ENCODE peak calls at places on chromosomes 11 and 22, in eight cellular contexts. A, Q, E, L, V, Z, X and G are unnamed samples.

GRCh38 chr11:44709966-44710365 is 16.8 kb upstream of the TSPAN18 start:
- DNase-seq in X (no peak), E (peak), L (no peak), A (no peak), Q (peak), Z (no peak), V (peak), G (no peak)

GRCh38 chr11:66070604-66071325 is 693 bp downstream of the PACS1 start:
- DNase-seq in Q (peak), Z (no peak), A (peak), L (no peak), V (no peak), E (peak), X (no peak), G (no peak)

GRCh38 chr11:113643701-113644100 is 62.4 kb downstream of the TMPRSS5 start:
- DNase-seq in L (no peak), Q (no peak), A (no peak), V (no peak), X (no peak), E (no peak), Z (no peak), G (no peak)

GRCh38 chr11:120385110-120385509 is 48.9 kb downstream of the ARHGEF12 start:
- DNase-seq in Z (no peak), L (no peak), A (no peak), E (peak), Q (peak), V (no peak), X (no peak), G (no peak)

GRCh38 chr11:72758690-72759389 is 6.6 kb upstream of the ARAP1 start:
- DNase-seq in A (no peak), Z (no peak), L (no peak), X (no peak), V (peak), E (peak), Q (peak), G (no peak)

GRCh38 chr11:86551286-86551685 is 121.1 kb downstream of the ME3 start:
- DNase-seq in X (no peak), A (no peak), Q (peak), L (no peak), E (peak), Z (peak), V (peak), G (peak)

GRCh38 chr11:63553759-63554158 is 9.4 kb downstream of the PLAAT2 start:
- DNase-seq in Q (peak), X (no peak), V (no peak), L (no peak), A (peak), E (no peak), Z (no peak), G (no peak)

GRCh38 chr22:46104170-46104880 is 46.0 kb upstream of the PPARA start:
- DNase-seq in Q (no peak), X (no peak), A (no peak), L (no peak), V (no peak), Z (no peak), E (no peak), G (no peak)

GRCh38 chr11:47433991-47434786 is 8.0 kb upstream of the PSMC3 start:
- DNase-seq in Q (peak), X (no peak), L (no peak), E (peak), V (peak), Z (no peak), A (no peak), G (peak)

GRCh38 chr11:1384206-1384965 is 5.3 kb upstream of the BRSK2 start:
- DNase-seq in Z (no peak), V (no peak), Q (no peak), A (no peak), E (peak), X (no peak), L (no peak), G (no peak)

GRCh38 chr11:134647066-134647746 is 235.2 kb upstream of the B3GAT1 start:
- DNase-seq in X (no peak), A (no peak), E (no peak), Z (no peak), V (no peak), Q (no peak), L (no peak), G (no peak)

GRCh38 chr11:118623291-118623655 is 15.9 kb downstream of the PHLDB1 start:
- DNase-seq in A (no peak), Q (peak), E (peak), V (no peak), X (no peak), L (no peak), Z (peak), G (no peak)

GRCh38 chr11:8258289-8258688 is 5.4 kb downstream of the LMO1 start:
- DNase-seq in E (no peak), L (no peak), Q (no peak), X (no peak), V (no peak), A (no peak), Z (no peak), G (no peak)

GRCh38 chr22:50733521-50734342 is 4.3 kb upstream of the ACR start:
- DNase-seq in Q (peak), A (no peak), Z (no peak), X (no peak), E (peak), L (no peak), V (peak), G (no peak)

GRCh38 chr11:32888805-32889204 is 3.8 kb upstream of the QSER1 start:
- DNase-seq in E (peak), Q (peak), V (peak), L (no peak), X (no peak), A (no peak), Z (no peak), G (no peak)

GRCh38 chr11:43943357-43943930 is 1.0 kb downstream of the C11orf96 start:
- DNase-seq in Z (no peak), Q (peak), E (peak), V (no peak), A (peak), X (no peak), L (no peak), G (no peak)

GRCh38 chr11:32489464-32489863 is 54.1 kb upstream of the WT1 start:
- DNase-seq in X (no peak), L (no peak), Q (no peak), A (no peak), E (no peak), V (no peak), Z (peak), G (no peak)

GRCh38 chr11:9922806-9923205 is 258.9 kb downstream of the SWAP70 start:
- DNase-seq in A (no peak), Z (no peak), V (no peak), Q (peak), E (no peak), X (no peak), L (no peak), G (no peak)

GRCh38 chr11:45622861-45623260 is 42.6 kb downstream of the CHST1 start:
- DNase-seq in Z (no peak), Q (no peak), A (no peak), E (no peak), V (no peak), L (no peak), X (no peak), G (no peak)

GRCh38 chr11:46248270-46249102 is 29.0 kb upstream of the CREB3L1 start:
- DNase-seq in E (peak), L (peak), X (no peak), A (no peak), V (peak), Z (peak), Q (peak), G (peak)

GRCh38 chr11:113242767-113243397 is 71.5 kb upstream of the TTC12 start:
- DNase-seq in X (no peak), Q (peak), Z (no peak), E (peak), V (peak), A (no peak), L (no peak), G (peak)

GRCh38 chr11:126766425-126766824 is 234.1 kb downstream of the KIRREL3 start:
- DNase-seq in V (no peak), X (no peak), Z (peak), A (no peak), Q (no peak), E (no peak), L (no peak), G (no peak)

GRCh38 chr11:75262961-75263852 is 22.6 kb downstream of the TPBGL start:
- DNase-seq in E (no peak), V (no peak), Z (no peak), L (no peak), Q (no peak), X (no peak), A (no peak), G (no peak)

GRCh38 chr11:8330896-8331295 is 67.2 kb upstream of the LMO1 start:
- DNase-seq in Q (no peak), V (no peak), Z (no peak), X (no peak), A (no peak), E (no peak), L (no peak), G (no peak)

GRCh38 chr11:124194696-124195418 is 11.7 kb downstream of the OR10D3 start:
- DNase-seq in Q (peak), A (peak), Z (peak), L (peak), X (no peak), E (peak), V (no peak), G (peak)

GRCh38 chr22:50524664-50525103 is 714 bp downstream of the SCO2 start:
- DNase-seq in E (no peak), Z (no peak), L (no peak), X (no peak), V (no peak), Q (no peak), A (no peak), G (no peak)

DNA sequence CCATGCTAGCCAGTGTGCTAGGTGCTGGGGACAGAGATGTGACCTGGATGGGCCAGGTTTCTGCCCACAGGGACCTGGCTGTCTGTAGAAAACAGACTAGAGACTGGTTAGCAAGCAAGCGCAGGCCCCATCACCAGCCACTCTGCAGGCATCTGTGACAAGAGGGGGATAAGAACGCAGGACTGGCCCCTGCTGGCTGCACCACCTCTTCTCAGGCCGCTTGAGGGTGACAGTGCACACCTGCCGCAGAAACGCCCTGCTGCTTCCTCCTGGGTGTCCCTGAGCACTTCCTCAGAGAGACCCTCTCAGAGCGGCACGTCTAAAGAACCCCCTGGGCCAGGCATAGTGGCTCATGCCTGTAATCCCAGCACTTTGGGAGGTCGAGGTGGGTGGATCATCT is 5.9 kb upstream of the PICK1 start:
- DNase-seq in E (no peak), X (no peak), V (no peak), Q (no peak), A (no peak), Z (no peak), L (no peak), G (no peak)
- TF ChIP-seq CTCF in E (no peak), X (no peak), V (no peak), Q (no peak), A (no peak), Z (no peak), L (no peak), G (no peak)

GRCh38 chr22:37387793-37388192 is 39.5 kb downstream of the ELFN2 start:
- DNase-seq in Z (no peak), L (no peak), Q (no peak), V (no peak), X (no peak), E (no peak), A (no peak), G (no peak)
- TF ChIP-seq CTCF in Z (no peak), L (no peak), Q (no peak), V (no peak), X (no peak), E (no peak), A (no peak), G (no peak)

GRCh38 chr11:80136991-80137390 is 696.2 kb upstream of the TENM4 start:
- DNase-seq in Z (no peak), E (no peak), Q (peak), X (no peak), A (no peak), V (no peak), L (no peak), G (no peak)
- TF ChIP-seq CTCF in Z (no peak), E (no peak), Q (no peak), X (no peak), A (no peak), V (no peak), L (no peak), G (no peak)

DNA sequence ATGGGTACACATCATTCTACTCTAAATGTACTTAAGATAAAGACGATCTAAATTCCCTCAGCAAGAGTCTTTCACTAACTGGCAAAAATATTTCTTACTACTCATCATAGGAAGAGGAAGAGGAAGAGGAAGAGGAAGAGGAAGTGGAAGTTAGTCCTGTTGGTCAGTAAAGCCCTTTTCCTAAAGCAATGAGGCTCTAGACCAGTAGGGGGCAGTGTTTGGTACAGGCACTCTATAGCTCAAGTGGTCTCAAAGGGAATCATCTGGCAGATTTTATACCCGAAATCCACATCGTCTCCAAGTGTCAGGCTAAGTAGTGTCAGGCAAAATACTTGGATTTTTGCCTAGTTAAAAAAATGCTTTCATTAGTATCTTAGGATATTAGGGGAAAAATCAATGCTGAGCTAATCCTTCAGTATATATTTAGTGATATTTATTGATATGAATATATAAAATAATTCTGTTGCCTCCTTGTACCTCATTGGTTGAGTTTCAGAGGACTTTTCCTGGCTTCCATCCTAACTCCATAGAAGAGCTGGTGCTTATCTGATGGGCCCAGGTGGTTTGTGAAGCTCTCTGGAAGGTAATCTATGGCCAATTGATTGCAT is 7.7 kb downstream of the BLID start:
- DNase-seq in A (peak), V (no peak), E (peak), Z (peak), L (peak), X (no peak), Q (peak), G (no peak)
- TF ChIP-seq CTCF in A (peak), V (peak), E (peak), Z (peak), L (peak), X (peak), Q (peak), G (peak)

DNA sequence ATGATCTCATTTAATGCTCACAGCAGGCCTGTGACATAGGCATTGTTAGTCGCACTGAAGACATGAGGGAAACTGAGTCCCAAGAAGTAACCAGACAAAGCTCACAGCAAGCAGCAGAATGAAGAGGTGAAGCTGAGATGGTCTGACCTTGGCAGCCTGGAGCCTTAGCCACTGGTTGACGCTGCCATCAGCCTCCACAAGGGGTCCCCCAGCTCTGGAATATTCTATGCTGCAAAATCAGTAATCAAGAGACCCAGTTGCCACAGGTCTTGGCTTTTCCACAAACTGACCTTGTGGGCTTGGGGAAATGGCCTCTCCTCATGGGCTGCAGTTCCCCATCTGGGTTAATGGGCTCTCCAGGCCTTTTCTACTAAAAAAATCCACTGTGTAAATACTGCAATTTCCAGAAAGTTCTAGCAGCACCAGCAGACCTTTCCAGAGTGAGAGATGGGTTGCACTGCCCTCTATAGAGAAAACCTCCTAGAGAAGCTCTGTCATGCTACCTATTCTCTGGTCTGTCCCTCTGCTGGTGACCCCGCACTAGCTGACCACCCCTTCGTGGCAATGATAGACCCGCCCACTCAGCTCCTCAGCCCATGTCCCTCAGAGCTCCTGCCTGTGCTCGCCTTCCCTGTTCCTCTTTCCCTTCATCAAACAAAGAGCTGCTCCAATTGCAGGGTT is 22.6 kb upstream of the ISX start:
- DNase-seq in A (peak), X (no peak), E (no peak), L (no peak), V (no peak), Q (no peak), Z (no peak), G (no peak)
- TF ChIP-seq CTCF in A (peak), X (peak), E (no peak), L (peak), V (peak), Q (no peak), Z (no peak), G (no peak)

GRCh38 chr11:2837096-2837601 is 48.4 kb downstream of the CDKN1C start:
- DNase-seq in A (no peak), Q (peak), E (peak), V (peak), Z (peak), X (no peak), L (peak), G (peak)
- TF ChIP-seq CTCF in A (no peak), Q (peak), E (peak), V (peak), Z (no peak), X (no peak), L (peak), G (peak)

DNA sequence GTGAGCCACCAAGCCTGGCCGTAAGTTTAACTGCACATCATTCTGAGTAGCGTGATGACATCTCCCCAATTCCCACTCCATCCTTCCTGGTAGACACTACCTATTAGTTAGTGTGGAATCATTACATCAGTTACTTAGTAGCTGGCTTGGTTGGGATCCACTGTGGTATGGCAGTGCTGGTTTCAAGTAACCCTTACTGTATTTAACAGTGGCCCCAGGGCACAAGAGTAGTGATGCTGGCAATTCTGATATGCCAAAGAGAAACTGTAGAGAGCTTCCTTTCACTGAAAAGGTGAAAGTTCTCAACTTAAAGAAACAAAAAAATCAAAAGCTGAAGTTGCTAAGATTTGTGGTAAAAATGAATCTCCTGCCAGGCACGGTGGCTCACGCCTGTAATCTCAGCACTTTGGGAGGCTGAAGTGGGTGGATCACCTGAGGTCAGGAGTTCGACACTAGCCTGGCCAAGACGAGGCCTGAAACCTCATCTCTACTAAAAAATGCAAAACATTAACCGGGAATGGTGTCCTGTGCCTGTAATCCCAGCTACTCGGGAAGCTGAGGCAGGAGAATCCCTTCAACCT is 27.2 kb downstream of the RHOD start:
- DNase-seq in Q (no peak), X (no peak), A (no peak), E (no peak), Z (no peak), V (no peak), L (no peak), G (no peak)
- TF ChIP-seq CTCF in Q (no peak), X (no peak), A (no peak), E (no peak), Z (no peak), V (no peak), L (no peak), G (no peak)